ENCODE peak calls at places on chromosomes 5 and 9, in six cellular contexts. P, W, K, D, N and J are unnamed samples.

GRCh38 chr9:86668488-86668887 is 278.8 kb downstream of the GAS1 start:
- DNase-seq in P (no peak), W (no peak), K (no peak), D (no peak), N (no peak), J (no peak)

GRCh38 chr5:154244476-154244875 is 53.9 kb downstream of the GALNT10 start:
- DNase-seq in P (no peak), W (no peak), K (no peak), D (no peak), N (no peak), J (no peak)

GRCh38 chr5:83414601-83415000 is 56.9 kb upstream of the VCAN start:
- DNase-seq in P (peak; percentile 17), W (no peak), K (no peak), D (no peak), N (no peak), J (no peak)

GRCh38 chr9:81804306-81804705 is 115.0 kb upstream of the TLE1 start:
- DNase-seq in P (no peak), W (no peak), K (no peak), D (no peak), N (no peak), J (no peak)

GRCh38 chr5:17896605-17897004 is 262.3 kb downstream of the TAF11L14 start:
- DNase-seq in P (peak; percentile 1), W (no peak), K (no peak), D (no peak), N (peak; percentile 13), J (no peak)

GRCh38 chr9:27800159-27800558 is 226.9 kb upstream of the C9orf72 start:
- DNase-seq in P (no peak), W (no peak), K (no peak), D (no peak), N (no peak), J (no peak)

GRCh38 chr9:22050924-22051323 is 41.8 kb upstream of the CDKN2B start:
- DNase-seq in P (no peak), W (no peak), K (no peak), D (peak; percentile 9), N (no peak), J (no peak)

GRCh38 chr5:158992104-158992740 is 107.5 kb downstream of the EBF1 start:
- DNase-seq in P (peak; percentile 59), W (no peak), K (no peak), D (no peak), N (no peak), J (no peak)

GRCh38 chr5:179268966-179269693 is 76.1 kb downstream of the ADAMTS2 start:
- DNase-seq in P (peak; percentile 52), W (no peak), K (peak; percentile 55), D (no peak), N (no peak), J (no peak)

GRCh38 chr5:19853616-19854240 is 134.3 kb downstream of the CDH18 start:
- DNase-seq in P (peak; percentile 35), W (no peak), K (no peak), D (no peak), N (no peak), J (no peak)

GRCh38 chr9:97525451-97525850 is 24.0 kb downstream of the TMOD1 start:
- DNase-seq in P (no peak), W (no peak), K (no peak), D (no peak), N (no peak), J (no peak)

GRCh38 chr5:168152660-168153059 is 138.8 kb upstream of the WWC1 start:
- DNase-seq in P (peak; percentile 25), W (no peak), K (no peak), D (no peak), N (no peak), J (no peak)

GRCh38 chr9:12819436-12820185 is 44.8 kb downstream of the LURAP1L start:
- DNase-seq in P (no peak), W (peak; percentile 48), K (peak; percentile 66), D (no peak), N (peak; percentile 70), J (no peak)